ENCODE peak calls at places on chromosomes 12 and 14, in nine cellular contexts. V, G, N, J, B, S, L, U and P are unnamed samples.

GRCh38 chr12:102216086-102216691 is 18.6 kb upstream of the PMCH start:
- DNase-seq in G (no peak), N (no peak), V (peak; percentile 27), S (peak; percentile 77), J (peak; percentile 67), B (no peak), L (peak; percentile 59), U (peak; percentile 20), P (peak; percentile 80)

GRCh38 chr14:72643317-72643801 is 250.5 kb downstream of the DPF3 start:
- DNase-seq in N (no peak), S (peak; percentile 96), V (peak; percentile 90), G (no peak), B (no peak), L (peak; percentile 98), U (peak; percentile 71), J (peak; percentile 99), P (peak; percentile 96)

GRCh38 chr12:25590021-25590721 is 37.1 kb upstream of the LMNTD1 start:
- DNase-seq in V (no peak), J (no peak), G (peak; percentile 58), U (no peak), S (no peak), B (no peak), L (no peak), N (peak; percentile 3), P (no peak)

GRCh38 chr12:4032906-4033628 is 159.9 kb upstream of the PARP11 start:
- DNase-seq in U (no peak), B (no peak), V (no peak), S (no peak), J (peak; percentile 47), N (no peak), G (no peak), L (peak; percentile 60), P (peak; percentile 38)

GRCh38 chr12:114656906-114657596 is 26.9 kb downstream of the TBX3 start:
- DNase-seq in G (no peak), B (peak; percentile 69), U (no peak), V (no peak), N (no peak), J (no peak), S (no peak), L (no peak), P (peak; percentile 36)

GRCh38 chr12:104738371-104738710 is 219.7 kb downstream of the SLC41A2 start:
- DNase-seq in G (no peak), B (no peak), J (no peak), L (no peak), U (no peak), S (no peak), V (no peak), N (no peak), P (no peak)

GRCh38 chr14:97382616-97383226 is 585.5 kb downstream of the VRK1 start:
- DNase-seq in L (no peak), N (no peak), V (no peak), U (no peak), J (no peak), S (no peak), G (no peak), B (no peak), P (no peak)

GRCh38 chr12:127548123-127548553 is 718.8 kb upstream of the TMEM132C start:
- DNase-seq in J (peak; percentile 80), S (peak; percentile 79), V (peak; percentile 44), G (no peak), N (no peak), U (no peak), L (peak; percentile 93), B (peak; percentile 81), P (peak; percentile 93)

GRCh38 chr12:114869091-114869834 is 185.3 kb upstream of the TBX3 start:
- DNase-seq in N (no peak), U (no peak), J (peak; percentile 56), V (peak; percentile 90), B (peak; percentile 55), G (no peak), S (no peak), L (peak; percentile 72), P (peak; percentile 27)

GRCh38 chr14:63614964-63615363 is 26.7 kb downstream of the WDR89 start:
- DNase-seq in V (no peak), U (no peak), G (no peak), L (peak; percentile 57), J (peak; percentile 44), N (no peak), S (peak; percentile 31), B (no peak), P (peak; percentile 47)

GRCh38 chr12:68956466-68956865 is 23.5 kb upstream of the CPM start:
- DNase-seq in V (no peak), U (no peak), N (no peak), S (no peak), J (no peak), B (no peak), G (no peak), L (no peak), P (no peak)

GRCh38 chr12:75389061-75389460 is 1.8 kb upstream of the GLIPR1L2 start:
- DNase-seq in L (peak; percentile 75), V (no peak), U (peak; percentile 64), S (peak; percentile 46), G (no peak), J (peak; percentile 76), N (no peak), B (no peak), P (peak; percentile 67)

GRCh38 chr12:46492471-46493351 is 120.1 kb upstream of the SLC38A2 start:
- DNase-seq in G (no peak), U (peak; percentile 62), V (no peak), J (peak; percentile 95), B (no peak), S (peak; percentile 84), N (no peak), L (peak; percentile 69), P (peak; percentile 92)

GRCh38 chr14:72404106-72404774 is 472.0 kb downstream of the RGS6 start:
- DNase-seq in L (no peak), N (no peak), G (no peak), V (no peak), U (no peak), J (no peak), S (no peak), B (no peak), P (no peak)

GRCh38 chr12:114407034-114407420 is 1.1 kb upstream of the TBX5 start:
- DNase-seq in N (no peak), B (no peak), J (peak; percentile 41), G (no peak), S (no peak), V (no peak), L (peak; percentile 53), U (no peak), P (no peak)

GRCh38 chr14:103626150-103626850 is 2.7 kb upstream of the KLC1 start:
- DNase-seq in L (peak; percentile 10), J (no peak), N (no peak), U (no peak), S (no peak), G (no peak), B (peak; percentile 36), V (no peak), P (no peak)

GRCh38 chr12:45762185-45763110 is 32.9 kb downstream of the ARID2 start:
- DNase-seq in U (peak; percentile 10), N (no peak), S (peak; percentile 61), B (peak; percentile 52), V (peak; percentile 18), L (peak; percentile 65), J (peak; percentile 44), G (no peak), P (peak; percentile 52)

GRCh38 chr14:79179985-79180384 is 1009.8 kb downstream of the NRXN3 start:
- DNase-seq in G (no peak), J (no peak), N (no peak), U (no peak), L (no peak), B (no peak), S (no peak), V (no peak), P (no peak)

GRCh38 chr14:103563089-103563620 is 395 bp downstream of the COA8 start:
- DNase-seq in J (no peak), V (no peak), L (no peak), B (peak; percentile 69), G (no peak), N (no peak), S (no peak), U (no peak), P (no peak)

GRCh38 chr12:5773550-5773949 is 171.5 kb downstream of the ANO2 start:
- DNase-seq in V (no peak), S (no peak), B (no peak), N (no peak), J (no peak), G (no peak), L (no peak), U (no peak), P (no peak)

GRCh38 chr14:55075628-55076027 is 24.2 kb downstream of the MAPK1IP1L start:
- DNase-seq in L (peak; percentile 74), S (peak; percentile 64), B (no peak), J (peak; percentile 55), V (no peak), N (no peak), U (no peak), G (no peak), P (peak; percentile 27)

GRCh38 chr14:66395300-66395699 is 90.9 kb upstream of the CCDC196 start:
- DNase-seq in S (no peak), L (no peak), J (no peak), B (no peak), N (no peak), G (no peak), U (no peak), V (no peak), P (no peak)

GRCh38 chr14:101903111-101903561 is 61.2 kb upstream of the DYNC1H1 start:
- DNase-seq in V (no peak), L (no peak), B (no peak), U (no peak), S (no peak), G (no peak), J (no peak), N (no peak), P (no peak)

GRCh38 chr12:5220835-5221234 is 177.2 kb downstream of the KCNA5 start:
- DNase-seq in V (no peak), J (no peak), S (peak; percentile 35), U (no peak), G (peak; percentile 49), B (no peak), N (no peak), L (no peak), P (no peak)

GRCh38 chr12:117404940-117405339 is 43.5 kb upstream of the NOS1 start:
- DNase-seq in G (no peak), B (no peak), U (no peak), V (no peak), N (no peak), L (no peak), J (no peak), S (no peak), P (no peak)

GRCh38 chr12:26378721-26379120 is 183.3 kb downstream of the SSPN start:
- DNase-seq in U (no peak), V (no peak), N (no peak), S (no peak), G (no peak), J (no peak), L (no peak), B (no peak), P (no peak)

GRCh38 chr12:88552672-88553079 is 27.6 kb downstream of the KITLG start:
- DNase-seq in J (peak; percentile 74), S (peak; percentile 54), U (no peak), B (no peak), N (no peak), L (peak; percentile 71), V (no peak), G (no peak), P (peak; percentile 77)

GRCh38 chr14:54730156-54730961 is 163.4 kb downstream of the SAMD4A start:
- DNase-seq in B (no peak), J (peak; percentile 89), V (peak; percentile 73), G (peak; percentile 55), N (no peak), S (peak; percentile 45), L (peak; percentile 73), U (no peak), P (peak; percentile 72)

GRCh38 chr12:7605900-7606465 is 59.7 kb downstream of the APOBEC1 start:
- DNase-seq in V (no peak), L (no peak), S (no peak), U (no peak), G (no peak), N (no peak), B (no peak), J (no peak), P (no peak)

GRCh38 chr14:100011568-100012325 is 53.5 kb upstream of the EVL start:
- DNase-seq in B (no peak), V (no peak), J (no peak), L (no peak), G (no peak), U (no peak), S (no peak), N (no peak), P (no peak)

GRCh38 chr12:32482226-32482625 is 82.9 kb downstream of the FGD4 start:
- DNase-seq in G (no peak), L (no peak), B (no peak), N (no peak), J (no peak), U (no peak), S (no peak), V (no peak), P (no peak)